ENCODE peak calls at places on chromosomes 11 and 22, in four cellular contexts. One of them, this sample, is unnamed.

GRCh38 chr11:123977731-123978347 is at the start of gene OR10S1:
- DNase-seq in WTC11: no peak
- DNase-seq in HepG2: no peak
- DNase-seq in K562: no peak
- DNase-seq in this sample: no peak

GRCh38 chr11:88972210-88972609 is 93.6 kb downstream of the GRM5 start:
- DNase-seq in HepG2: no peak
- DNase-seq in K562: no peak
- DNase-seq in WTC11: no peak
- DNase-seq in this sample: no peak

GRCh38 chr11:16239130-16240105 is 116.9 kb downstream of the SOX6 start:
- DNase-seq in K562: peak; percentile 9
- DNase-seq in HepG2: no peak
- DNase-seq in WTC11: no peak
- DNase-seq in this sample: no peak

GRCh38 chr11:69066122-69067112 is 17.7 kb downstream of the TPCN2 start:
- DNase-seq in K562: no peak
- DNase-seq in WTC11: no peak
- DNase-seq in HepG2: no peak
- DNase-seq in this sample: no peak

GRCh38 chr11:104323841-104324240 is 159.9 kb upstream of the PDGFD start:
- DNase-seq in WTC11: no peak
- DNase-seq in HepG2: no peak
- DNase-seq in K562: no peak
- DNase-seq in this sample: no peak

GRCh38 chr22:44524806-44525205 is 26.8 kb upstream of the RTL6 start:
- DNase-seq in K562: no peak
- DNase-seq in WTC11: no peak
- DNase-seq in HepG2: no peak
- DNase-seq in this sample: no peak

GRCh38 chr11:104700609-104701008 is 197.7 kb downstream of the CASP12 start:
- DNase-seq in WTC11: no peak
- DNase-seq in HepG2: no peak
- DNase-seq in K562: no peak
- DNase-seq in this sample: no peak

GRCh38 chr11:94111241-94111640 is 17.4 kb upstream of the PANX1 start:
- DNase-seq in HepG2: no peak
- DNase-seq in K562: no peak
- DNase-seq in WTC11: no peak
- DNase-seq in this sample: no peak

GRCh38 chr11:8983552-8983951 is 19.3 kb upstream of the TMEM9B start:
- DNase-seq in K562: no peak
- DNase-seq in HepG2: no peak
- DNase-seq in WTC11: no peak
- DNase-seq in this sample: no peak

GRCh38 chr11:89163686-89164085 is 14.0 kb upstream of the TYR start:
- DNase-seq in WTC11: no peak
- DNase-seq in K562: no peak
- DNase-seq in HepG2: no peak
- DNase-seq in this sample: no peak

GRCh38 chr11:88421530-88421929 is 84.0 kb upstream of the CTSC start:
- DNase-seq in K562: peak; percentile 86
- DNase-seq in WTC11: no peak
- DNase-seq in HepG2: no peak
- DNase-seq in this sample: no peak

GRCh38 chr22:16131918-16132317 is 442.1 kb downstream of the POTEH start:
- DNase-seq in HepG2: no peak
- DNase-seq in K562: no peak
- DNase-seq in WTC11: no peak
- DNase-seq in this sample: no peak

GRCh38 chr22:46931881-46932280 is 169.4 kb downstream of the TBC1D22A start:
- DNase-seq in WTC11: no peak
- DNase-seq in HepG2: no peak
- DNase-seq in K562: no peak
- DNase-seq in this sample: no peak

GRCh38 chr22:50340157-50340879 is 2.8 kb upstream of the PPP6R2 start:
- DNase-seq in K562: peak; percentile 56
- DNase-seq in WTC11: no peak
- DNase-seq in HepG2: peak; percentile 70
- DNase-seq in this sample: no peak
- TF ChIP-seq ELF4 in K562: no peak
- TF ChIP-seq ELF4 in WTC11: no peak
- TF ChIP-seq ELF4 in HepG2: no peak
- TF ChIP-seq ELF4 in this sample: no peak

DNA sequence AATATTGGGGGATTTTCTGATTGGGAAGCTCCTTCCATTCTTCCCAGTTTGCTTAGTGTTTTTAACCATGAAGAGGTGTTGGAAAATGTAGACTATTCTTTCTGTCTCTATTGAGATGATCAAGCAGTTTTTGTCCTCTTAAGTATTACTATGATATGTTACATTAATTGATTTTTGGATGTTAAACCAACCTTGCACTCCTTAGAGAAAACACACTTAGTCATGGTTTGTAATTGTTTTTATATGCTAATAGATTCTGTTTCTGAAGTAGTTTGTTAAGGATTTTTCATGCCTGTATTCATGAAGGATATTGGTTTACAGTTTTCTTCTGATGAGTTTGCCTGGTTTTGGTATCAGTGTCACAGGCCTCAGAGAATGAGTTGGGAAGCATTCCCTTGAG is 2.0 kb upstream of the NLRP6 start:
- DNase-seq in K562: no peak
- DNase-seq in WTC11: no peak
- DNase-seq in HepG2: no peak
- DNase-seq in this sample: no peak
- TF ChIP-seq ELF4 in K562: no peak
- TF ChIP-seq ELF4 in WTC11: no peak
- TF ChIP-seq ELF4 in HepG2: no peak
- TF ChIP-seq ELF4 in this sample: no peak

GRCh38 chr11:102292951-102293350 is 24.3 kb upstream of the BIRC3 start:
- DNase-seq in HepG2: no peak
- DNase-seq in WTC11: no peak
- DNase-seq in K562: no peak
- DNase-seq in this sample: no peak

GRCh38 chr11:102295045-102295444 is 22.2 kb upstream of the BIRC3 start:
- DNase-seq in WTC11: no peak
- DNase-seq in K562: no peak
- DNase-seq in HepG2: no peak
- DNase-seq in this sample: no peak

GRCh38 chr11:102289510-102290078 is 27.7 kb upstream of the BIRC3 start:
- DNase-seq in HepG2: no peak
- DNase-seq in WTC11: no peak
- DNase-seq in K562: no peak
- DNase-seq in this sample: no peak

GRCh38 chr11:102291831-102292230 is 25.5 kb upstream of the BIRC3 start:
- DNase-seq in HepG2: no peak
- DNase-seq in WTC11: no peak
- DNase-seq in K562: no peak
- DNase-seq in this sample: no peak

DNA sequence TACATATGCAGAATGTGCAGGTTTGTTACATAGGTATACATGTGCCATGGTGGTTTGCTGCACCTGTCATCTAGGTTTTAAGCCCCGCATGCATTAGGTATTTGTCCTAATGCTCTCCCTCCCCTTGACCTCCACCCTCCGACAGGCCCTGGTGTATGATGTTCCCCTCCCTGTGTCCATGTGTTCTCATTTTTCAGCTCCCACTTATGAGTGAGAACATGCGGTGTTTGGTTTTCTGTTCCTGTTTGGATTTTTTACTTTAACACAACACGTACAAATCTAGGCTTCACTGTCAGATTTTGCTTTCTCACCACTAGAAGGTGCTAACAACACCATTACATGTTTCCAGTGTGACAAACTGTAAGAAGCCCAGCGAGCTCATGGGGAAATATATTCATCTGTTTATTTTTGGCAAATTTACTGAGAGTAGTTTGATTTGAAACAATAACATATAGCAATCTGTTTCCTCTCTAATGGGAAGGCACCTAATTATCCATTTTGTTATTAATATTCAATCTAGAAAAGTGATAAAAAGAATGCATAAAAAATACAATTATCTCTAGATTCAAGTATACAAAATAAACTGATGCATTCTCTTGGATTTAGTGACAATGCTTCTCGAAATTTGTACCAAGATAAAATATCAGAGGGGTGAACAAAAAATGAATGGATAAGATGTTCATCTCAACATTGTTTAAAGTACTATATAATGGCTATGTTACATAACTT is 23.2 kb upstream of the BIRC3 start:
- DNase-seq in WTC11: no peak
- DNase-seq in HepG2: peak; percentile 54
- DNase-seq in K562: peak; percentile 51
- DNase-seq in this sample: peak; percentile 42
- TF ChIP-seq ELF4 in WTC11: no peak
- TF ChIP-seq ELF4 in HepG2: no peak
- TF ChIP-seq ELF4 in K562: no peak
- TF ChIP-seq ELF4 in this sample: no peak

DNA sequence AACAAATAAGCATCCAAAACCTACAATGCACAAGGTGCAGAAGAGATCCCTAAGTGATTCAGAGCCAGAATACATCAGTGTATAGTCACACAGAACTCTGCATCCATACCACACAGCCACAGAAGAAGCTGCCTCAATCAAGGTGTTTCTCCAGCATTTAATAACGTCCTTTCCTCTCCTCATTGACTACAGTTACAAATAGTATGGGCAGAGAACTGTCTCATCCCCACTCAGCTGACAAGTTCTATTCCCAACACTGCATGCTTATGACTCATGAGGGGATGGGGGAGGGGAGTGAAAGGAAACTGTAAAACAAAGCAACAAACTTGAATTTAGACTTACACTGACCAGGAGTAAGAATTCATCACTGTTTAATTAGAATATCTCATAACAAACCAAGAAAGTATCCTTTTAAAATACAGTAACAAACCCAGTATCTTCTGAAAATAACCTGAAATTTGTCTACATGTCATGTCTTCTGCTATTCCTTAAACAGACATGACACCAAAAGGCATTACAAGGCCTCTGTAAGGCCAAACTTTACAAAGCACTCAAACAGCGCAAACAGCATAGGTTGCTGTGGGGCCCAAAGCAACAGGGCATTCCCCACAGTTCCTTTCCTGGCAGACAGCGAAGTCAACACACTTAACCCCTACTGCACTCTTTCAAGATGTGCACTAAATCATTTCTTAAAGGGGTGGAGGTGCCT is 29.3 kb downstream of the CELF1 start:
- DNase-seq in K562: peak; percentile 77
- DNase-seq in HepG2: peak; percentile 36
- DNase-seq in WTC11: no peak
- DNase-seq in this sample: no peak
- TF ChIP-seq ELF4 in K562: no peak
- TF ChIP-seq ELF4 in HepG2: no peak
- TF ChIP-seq ELF4 in WTC11: no peak
- TF ChIP-seq ELF4 in this sample: no peak

DNA sequence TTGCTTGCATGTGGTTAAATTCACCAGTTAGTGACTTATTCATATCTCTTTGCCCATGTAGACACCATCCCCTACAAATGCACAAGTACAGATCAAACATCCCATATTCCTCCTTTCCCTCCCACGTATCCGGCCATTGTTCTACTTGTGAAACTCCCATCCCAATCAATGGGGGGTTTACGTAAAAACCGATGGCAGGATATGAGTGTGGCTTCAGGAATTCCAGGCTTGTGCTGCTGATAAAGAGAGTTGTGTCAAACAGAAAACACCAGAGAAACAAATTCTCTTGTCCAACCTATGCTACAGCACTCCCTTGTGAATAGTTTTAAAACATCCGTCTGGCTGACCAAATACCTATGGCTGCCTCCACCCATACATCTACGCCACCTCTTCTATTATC is 15.5 kb downstream of the FLI1 start:
- DNase-seq in HepG2: peak; percentile 12
- DNase-seq in WTC11: no peak
- DNase-seq in K562: no peak
- DNase-seq in this sample: no peak
- TF ChIP-seq ELF4 in HepG2: no peak
- TF ChIP-seq ELF4 in WTC11: no peak
- TF ChIP-seq ELF4 in K562: no peak
- TF ChIP-seq ELF4 in this sample: no peak

GRCh38 chr11:57069942-57070341 is 81.2 kb downstream of the OR5AK2 start:
- DNase-seq in K562: no peak
- DNase-seq in HepG2: no peak
- DNase-seq in WTC11: no peak
- DNase-seq in this sample: no peak

GRCh38 chr11:57071829-57072228 is 83.1 kb downstream of the OR5AK2 start:
- DNase-seq in HepG2: no peak
- DNase-seq in K562: no peak
- DNase-seq in WTC11: no peak
- DNase-seq in this sample: no peak

GRCh38 chr11:57073121-57073520 is 84.4 kb downstream of the OR5AK2 start:
- DNase-seq in HepG2: no peak
- DNase-seq in K562: no peak
- DNase-seq in WTC11: no peak
- DNase-seq in this sample: no peak

GRCh38 chr11:57072640-57073039 is 83.9 kb downstream of the OR5AK2 start:
- DNase-seq in HepG2: no peak
- DNase-seq in WTC11: no peak
- DNase-seq in K562: no peak
- DNase-seq in this sample: no peak
- TF ChIP-seq ELF4 in HepG2: no peak
- TF ChIP-seq ELF4 in WTC11: no peak
- TF ChIP-seq ELF4 in K562: no peak
- TF ChIP-seq ELF4 in this sample: no peak

This sample was measured in HEK293T.